ENCODE peak calls at places on chromosomes 3 and 15, in seven cellular contexts. R is left cardiac atrium; S is gastrocnemius medialis; K is HepG2; B is activated B cell treated with CpG ODN at 0.5 μM for 24 hours; N is aorta; A is activated CD4-positive, CD25-positive, alpha-beta regulatory T cell treated with anti-CD3 and anti-CD28 coated beads, Interleukin-2, amount 50 U/mL, for 24 hours. D is an unnamed sample.

GRCh38 chr3:183526838-183527420 is 28.6 kb downstream of the KLHL6 start:
- ATAC-seq in R (no peak), S (no peak), K (no peak), B (no peak), N (no peak), A (no peak), D (no peak)

GRCh38 chr3:160372780-160373179 is 26.2 kb downstream of the IFT80 start:
- ATAC-seq in R (no peak), S (no peak), K (no peak), B (no peak), N (no peak), A (no peak), D (no peak)

GRCh38 chr3:149536429-149536828 is 61.9 kb downstream of the TM4SF4 start:
- ATAC-seq in R (peak), S (peak), K (no peak), B (no peak), N (peak), A (no peak), D (peak)

GRCh38 chr3:45612918-45613602 is 18.5 kb downstream of the LIMD1 start:
- ATAC-seq in R (no peak), S (no peak), K (no peak), B (peak), N (no peak), A (no peak), D (no peak)

GRCh38 chr3:39184081-39184967 is 8.1 kb downstream of the XIRP1 start:
- ATAC-seq in R (no peak), S (peak), K (no peak), B (no peak), N (no peak), A (no peak), D (no peak)

GRCh38 chr15:23647421-23648375 is at the start of gene MAGEL2:
- ATAC-seq in R (peak), S (no peak), K (no peak), B (no peak), N (peak), A (no peak), D (peak)

GRCh38 chr3:62372621-62373041 is 719 bp downstream of the FEZF2 start:
- ATAC-seq in R (no peak), S (no peak), K (no peak), B (no peak), N (no peak), A (no peak), D (no peak)

GRCh38 chr15:63915888-63916731 is 82.4 kb upstream of the HERC1 start:
- ATAC-seq in R (peak), S (peak), K (peak), B (no peak), N (no peak), A (no peak), D (no peak)

GRCh38 chr3:36196058-36196457 is 184.2 kb upstream of the STAC start:
- ATAC-seq in R (no peak), S (no peak), K (no peak), B (no peak), N (no peak), A (no peak), D (no peak)

D was measured in gastroesophageal sphincter.